ENCODE peak calls at places on chromosomes 3 and 15, in ten cellular contexts. B is GM23338; A is brain microvascular endothelial cell; G is right lobe of liver; M is H7; D is left lung; L is ovary; O is astrocyte; R is CD8-positive, alpha-beta T cell; J is Panc1. P is an unnamed sample.
A peak's percentile ranks its signal among the peaks of the same experiment; 100 is the strongest.

GRCh38 chr15:89693696-89694095 is 3.1 kb downstream of the WDR93 start:
- DNase-seq in B (no peak), A (no peak), G (no peak), M (no peak), D (no peak), L (no peak), O (no peak), R (no peak), J (no peak), P (no peak)

GRCh38 chr3:55458398-55458797 is 28.7 kb downstream of the WNT5A start:
- DNase-seq in B (no peak), A (no peak), G (no peak), M (no peak), D (no peak), L (no peak), O (no peak), R (no peak), J (no peak), P (no peak)

GRCh38 chr15:92652576-92652966 is 3.0 kb downstream of the FAM174B start:
- DNase-seq in B (no peak), A (no peak), G (no peak), M (no peak), D (no peak), L (no peak), O (no peak), R (no peak), J (no peak), P (peak; percentile 47)

GRCh38 chr3:178618907-178619306 is 82.7 kb downstream of the KCNMB2 start:
- DNase-seq in B (no peak), A (no peak), G (no peak), M (no peak), D (no peak), L (no peak), O (no peak), R (no peak), J (no peak), P (no peak)

GRCh38 chr15:68653795-68654194 is 75.0 kb downstream of the CORO2B start:
- DNase-seq in B (no peak), A (no peak), G (no peak), M (peak; percentile 9), D (no peak), L (peak; percentile 1), O (no peak), R (no peak), J (no peak), P (no peak)

GRCh38 chr15:81176291-81176893 is 20.3 kb upstream of the IL16 start:
- DNase-seq in B (peak; percentile 28), A (no peak), G (no peak), M (peak; percentile 42), D (no peak), L (no peak), O (no peak), R (no peak), J (no peak), P (no peak)

GRCh38 chr3:183193762-183194701 is 31.5 kb upstream of the LAMP3 start:
- DNase-seq in B (no peak), A (no peak), G (no peak), M (no peak), D (no peak), L (no peak), O (no peak), R (no peak), J (no peak), P (no peak)

GRCh38 chr3:63863150-63864007 is at the start of the genes ATXN7 and THOC7:
- DNase-seq in B (peak; percentile 80), A (peak; percentile 52), G (peak; percentile 76), M (peak; percentile 85), D (peak; percentile 94), L (peak; percentile 82), O (peak; percentile 25), R (peak; percentile 60), J (no peak), P (peak; percentile 73)

GRCh38 chr15:51621917-51622268 is 678 bp downstream of the DMXL2 start:
- DNase-seq in B (peak; percentile 61), A (peak; percentile 57), G (peak; percentile 61), M (peak; percentile 72), D (peak; percentile 87), L (peak; percentile 55), O (peak; percentile 61), R (peak; percentile 1), J (no peak), P (peak; percentile 69)

GRCh38 chr3:146256851-146257486 is 6.1 kb upstream of the PLSCR4 start:
- DNase-seq in B (peak; percentile 77), A (no peak), G (no peak), M (peak; percentile 4), D (peak; percentile 33), L (no peak), O (peak; percentile 49), R (no peak), J (no peak), P (no peak)

GRCh38 chr15:88896339-88897033 is 1.1 kb upstream of the HAPLN3 start:
- DNase-seq in B (no peak), A (no peak), G (no peak), M (no peak), D (no peak), L (no peak), O (no peak), R (no peak), J (no peak), P (no peak)

GRCh38 chr15:55257014-55257670 is 32.5 kb downstream of the RAB27A start:
- DNase-seq in B (no peak), A (no peak), G (no peak), M (no peak), D (no peak), L (no peak), O (no peak), R (no peak), J (no peak), P (no peak)
- H3K36me3 ChIP-seq in B (no peaks in the 10 kb centered on the region), A (no peaks in the 10 kb centered on the region), G (no peaks in the 10 kb centered on the region), M (no peaks in the 10 kb centered on the region), D (no peaks in the 10 kb centered on the region), L (no peaks in the 10 kb centered on the region), O (no peaks in the 10 kb centered on the region), R (no peaks in the 10 kb centered on the region), J (no peaks in the 10 kb centered on the region), P (no peaks in the 10 kb centered on the region)

DNA sequence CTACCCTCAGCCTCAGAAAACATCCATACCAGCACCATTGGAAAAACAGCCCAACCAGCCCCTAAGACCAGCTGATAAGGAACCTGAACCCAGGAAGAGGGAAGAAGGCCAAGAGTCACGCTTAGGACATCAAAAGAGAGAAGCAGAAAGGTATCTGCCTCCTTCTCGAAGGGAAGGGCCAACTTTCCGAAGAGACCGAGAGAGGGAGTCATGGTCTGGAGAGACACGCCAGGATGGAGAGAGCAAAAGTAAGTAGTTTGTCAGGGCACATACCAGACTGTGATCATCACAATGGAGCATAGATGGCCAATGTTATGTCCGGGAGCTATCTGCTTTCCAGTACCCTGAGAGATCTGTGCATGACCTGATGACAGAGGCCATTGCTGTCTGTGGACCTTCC is 31.0 kb upstream of the RBM5 start:
- DNase-seq in B (no peak), A (no peak), G (no peak), M (no peak), D (no peak), L (no peak), O (no peak), R (no peak), J (no peak), P (no peak)
- H3K36me3 ChIP-seq in B (peaks cover 43% of the 10 kb centered on the region), A (peaks cover 38% of the 10 kb centered on the region), G (no peaks in the 10 kb centered on the region), M (peaks cover 24% of the 10 kb centered on the region), D (peaks cover 89% of the 10 kb centered on the region), L (no peaks in the 10 kb centered on the region), O (peaks cover 46% of the 10 kb centered on the region), R (peaks cover 43% of the 10 kb centered on the region), J (peaks cover 15% of the 10 kb centered on the region), P (peaks cover 44% of the 10 kb centered on the region)

GRCh38 chr3:24470277-24470676 is 24.4 kb downstream of the THRB start:
- DNase-seq in B (no peak), A (no peak), G (no peak), M (no peak), D (no peak), L (no peak), O (no peak), R (no peak), J (no peak), P (no peak)
- H3K36me3 ChIP-seq in B (no peaks in the 10 kb centered on the region), A (no peaks in the 10 kb centered on the region), G (no peaks in the 10 kb centered on the region), M (no peaks in the 10 kb centered on the region), D (no peaks in the 10 kb centered on the region), L (no peaks in the 10 kb centered on the region), O (no peaks in the 10 kb centered on the region), R (no peaks in the 10 kb centered on the region), J (no peaks in the 10 kb centered on the region), P (no peaks in the 10 kb centered on the region)

GRCh38 chr3:119490153-119490552 is 8.2 kb upstream of the TIMMDC1 start:
- DNase-seq in B (no peak), A (no peak), G (no peak), M (no peak), D (no peak), L (no peak), O (no peak), R (no peak), J (no peak), P (no peak)

GRCh38 chr3:119481079-119481478 is 12.3 kb downstream of the POGLUT1 start:
- DNase-seq in B (no peak), A (no peak), G (no peak), M (no peak), D (no peak), L (no peak), O (no peak), R (no peak), J (no peak), P (no peak)

GRCh38 chr3:119485563-119485962 is 12.8 kb upstream of the TIMMDC1 start:
- DNase-seq in B (no peak), A (no peak), G (no peak), M (no peak), D (no peak), L (no peak), O (no peak), R (no peak), J (no peak), P (no peak)
- H3K36me3 ChIP-seq in B (peaks cover 16% of the 10 kb centered on the region), A (peaks cover 14% of the 10 kb centered on the region), G (no peaks in the 10 kb centered on the region), M (peaks cover 2% of the 10 kb centered on the region), D (peaks cover 80% of the 10 kb centered on the region), L (no peaks in the 10 kb centered on the region), O (peaks cover 20% of the 10 kb centered on the region), R (peaks cover 43% of the 10 kb centered on the region), J (peaks cover 3% of the 10 kb centered on the region), P (no peaks in the 10 kb centered on the region)

GRCh38 chr15:42723068-42723467 is 13.9 kb downstream of the CDAN1 start:
- DNase-seq in B (peak; percentile 44), A (no peak), G (no peak), M (no peak), D (no peak), L (no peak), O (no peak), R (no peak), J (no peak), P (no peak)
- H3K36me3 ChIP-seq in B (peaks cover 21% of the 10 kb centered on the region), A (peaks cover 52% of the 10 kb centered on the region), G (no peaks in the 10 kb centered on the region), M (peaks cover 26% of the 10 kb centered on the region), D (peaks cover 97% of the 10 kb centered on the region), L (no peaks in the 10 kb centered on the region), O (peaks cover 25% of the 10 kb centered on the region), R (peaks cover 25% of the 10 kb centered on the region), J (no peaks in the 10 kb centered on the region), P (no peaks in the 10 kb centered on the region)

P was measured in pancreas.